ENCODE peak calls at places on chromosomes 1 and 21, in five cellular contexts. One of them, this sample, is unnamed.
A peak's percentile ranks its signal among the peaks of the same experiment; 100 is the strongest.

GRCh38 chr1:6995789-6996188 is 210.5 kb downstream of the CAMTA1 start:
- DNase-seq in mesothelial cell of epicardium: no peak
- DNase-seq in heart left ventricle: no peak
- DNase-seq in upper lobe of right lung: no peak
- DNase-seq in HepG2: no peak
- DNase-seq in this sample: no peak

GRCh38 chr21:33537212-33537611 is 4.7 kb downstream of the GART start:
- DNase-seq in mesothelial cell of epicardium: no peak
- DNase-seq in heart left ventricle: no peak
- DNase-seq in upper lobe of right lung: no peak
- DNase-seq in HepG2: no peak
- DNase-seq in this sample: no peak

GRCh38 chr1:227315500-227316346 is 2.6 kb downstream of the CDC42BPA start:
- DNase-seq in mesothelial cell of epicardium: no peak
- DNase-seq in heart left ventricle: no peak
- DNase-seq in upper lobe of right lung: no peak
- DNase-seq in HepG2: peak; percentile 79
- DNase-seq in this sample: no peak

GRCh38 chr1:101474039-101474665 is 237.3 kb downstream of the S1PR1 start:
- DNase-seq in mesothelial cell of epicardium: no peak
- DNase-seq in heart left ventricle: no peak
- DNase-seq in upper lobe of right lung: no peak
- DNase-seq in HepG2: peak; percentile 16
- DNase-seq in this sample: no peak

GRCh38 chr1:226993676-226994356 is 53.7 kb downstream of the COQ8A start:
- DNase-seq in mesothelial cell of epicardium: no peak
- DNase-seq in heart left ventricle: peak; percentile 24
- DNase-seq in upper lobe of right lung: no peak
- DNase-seq in HepG2: peak; percentile 73
- DNase-seq in this sample: no peak

GRCh38 chr1:153752561-153753195 is 22.5 kb upstream of the SLC27A3 start:
- DNase-seq in mesothelial cell of epicardium: no peak
- DNase-seq in heart left ventricle: no peak
- DNase-seq in upper lobe of right lung: no peak
- DNase-seq in HepG2: no peak
- DNase-seq in this sample: no peak

GRCh38 chr1:182257369-182258063 is 134.1 kb downstream of the GLUL start:
- DNase-seq in mesothelial cell of epicardium: no peak
- DNase-seq in heart left ventricle: no peak
- DNase-seq in upper lobe of right lung: no peak
- DNase-seq in HepG2: no peak
- DNase-seq in this sample: peak; percentile 42

GRCh38 chr1:36657826-36658225 is 175.1 kb upstream of the CSF3R start:
- DNase-seq in mesothelial cell of epicardium: no peak
- DNase-seq in heart left ventricle: no peak
- DNase-seq in upper lobe of right lung: no peak
- DNase-seq in HepG2: no peak
- DNase-seq in this sample: no peak

GRCh38 chr1:228059536-228060457 is 22.7 kb upstream of the ARF1 start:
- DNase-seq in mesothelial cell of epicardium: peak; percentile 95
- DNase-seq in heart left ventricle: no peak
- DNase-seq in upper lobe of right lung: peak; percentile 99
- DNase-seq in HepG2: no peak
- DNase-seq in this sample: no peak

GRCh38 chr1:243471754-243472725 is 216.2 kb downstream of the SDCCAG8 start:
- DNase-seq in mesothelial cell of epicardium: no peak
- DNase-seq in heart left ventricle: no peak
- DNase-seq in upper lobe of right lung: no peak
- DNase-seq in HepG2: no peak
- DNase-seq in this sample: no peak

GRCh38 chr1:222546548-222547259 is 1.2 kb downstream of the HHIPL2 start:
- DNase-seq in mesothelial cell of epicardium: no peak
- DNase-seq in heart left ventricle: no peak
- DNase-seq in upper lobe of right lung: no peak
- DNase-seq in HepG2: peak; percentile 29
- DNase-seq in this sample: no peak

GRCh38 chr1:227949954-227950734 is 2.4 kb upstream of the WNT9A start:
- DNase-seq in mesothelial cell of epicardium: peak; percentile 35
- DNase-seq in heart left ventricle: no peak
- DNase-seq in upper lobe of right lung: peak; percentile 57
- DNase-seq in HepG2: no peak
- DNase-seq in this sample: peak; percentile 76

GRCh38 chr1:58884706-58885661 is 101.1 kb upstream of the JUN start:
- DNase-seq in mesothelial cell of epicardium: no peak
- DNase-seq in heart left ventricle: no peak
- DNase-seq in upper lobe of right lung: no peak
- DNase-seq in HepG2: peak; percentile 98
- DNase-seq in this sample: no peak

GRCh38 chr21:35855463-35855862 is 204.9 kb downstream of the SETD4 start:
- DNase-seq in mesothelial cell of epicardium: no peak
- DNase-seq in heart left ventricle: no peak
- DNase-seq in upper lobe of right lung: no peak
- DNase-seq in HepG2: no peak
- DNase-seq in this sample: no peak

GRCh38 chr1:41695118-41695517 is 210.6 kb upstream of the EDN2 start:
- DNase-seq in mesothelial cell of epicardium: no peak
- DNase-seq in heart left ventricle: peak; percentile 77
- DNase-seq in upper lobe of right lung: peak; percentile 64
- DNase-seq in HepG2: no peak
- DNase-seq in this sample: no peak

GRCh38 chr1:51044834-51045233 is 57.2 kb upstream of the C1orf185 start:
- DNase-seq in mesothelial cell of epicardium: no peak
- DNase-seq in heart left ventricle: no peak
- DNase-seq in upper lobe of right lung: no peak
- DNase-seq in HepG2: no peak
- DNase-seq in this sample: no peak
- TF ChIP-seq CTCF in mesothelial cell of epicardium: no peak
- TF ChIP-seq CTCF in heart left ventricle: peak; percentile 45
- TF ChIP-seq CTCF in upper lobe of right lung: peak; percentile 44
- TF ChIP-seq CTCF in HepG2: no peak
- TF ChIP-seq CTCF in this sample: peak; percentile 42

DNA sequence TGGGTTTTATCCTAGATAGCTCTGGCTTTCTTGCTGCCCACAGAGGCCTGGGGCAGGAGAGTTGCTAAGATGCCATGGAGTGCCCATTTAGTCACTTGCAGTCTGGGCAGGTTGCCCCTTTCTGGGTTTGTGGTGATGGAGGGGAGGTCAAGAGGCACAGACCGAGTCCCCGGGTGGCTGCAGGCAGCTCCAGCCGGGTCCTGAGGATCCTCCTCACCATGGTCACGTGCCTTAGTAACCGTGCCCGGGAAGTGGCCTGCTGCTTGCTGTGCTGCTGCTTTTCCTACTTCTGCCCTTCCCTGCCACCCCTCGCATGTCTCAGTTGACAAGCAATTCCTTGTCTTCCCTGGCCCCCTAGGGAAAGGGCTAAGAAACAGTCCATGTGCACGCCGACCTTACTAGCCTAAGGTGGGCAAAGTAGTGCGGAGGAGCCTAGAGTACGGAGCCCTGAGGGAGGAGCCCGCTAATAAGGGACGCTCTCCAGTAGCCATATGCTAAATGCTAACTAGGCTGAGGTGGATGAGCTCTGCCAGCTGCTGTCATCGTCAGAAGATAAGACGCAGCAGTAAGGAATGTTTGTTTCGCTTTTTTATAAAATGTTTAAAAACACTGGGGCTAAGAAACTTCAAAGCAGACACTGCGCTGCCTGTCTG is 34.9 kb downstream of the CLCA1 start:
- DNase-seq in mesothelial cell of epicardium: peak; percentile 40
- DNase-seq in heart left ventricle: peak; percentile 67
- DNase-seq in upper lobe of right lung: peak; percentile 81
- DNase-seq in HepG2: no peak
- DNase-seq in this sample: no peak
- TF ChIP-seq CTCF in mesothelial cell of epicardium: no peak
- TF ChIP-seq CTCF in heart left ventricle: no peak
- TF ChIP-seq CTCF in upper lobe of right lung: no peak
- TF ChIP-seq CTCF in HepG2: no peak
- TF ChIP-seq CTCF in this sample: no peak

DNA sequence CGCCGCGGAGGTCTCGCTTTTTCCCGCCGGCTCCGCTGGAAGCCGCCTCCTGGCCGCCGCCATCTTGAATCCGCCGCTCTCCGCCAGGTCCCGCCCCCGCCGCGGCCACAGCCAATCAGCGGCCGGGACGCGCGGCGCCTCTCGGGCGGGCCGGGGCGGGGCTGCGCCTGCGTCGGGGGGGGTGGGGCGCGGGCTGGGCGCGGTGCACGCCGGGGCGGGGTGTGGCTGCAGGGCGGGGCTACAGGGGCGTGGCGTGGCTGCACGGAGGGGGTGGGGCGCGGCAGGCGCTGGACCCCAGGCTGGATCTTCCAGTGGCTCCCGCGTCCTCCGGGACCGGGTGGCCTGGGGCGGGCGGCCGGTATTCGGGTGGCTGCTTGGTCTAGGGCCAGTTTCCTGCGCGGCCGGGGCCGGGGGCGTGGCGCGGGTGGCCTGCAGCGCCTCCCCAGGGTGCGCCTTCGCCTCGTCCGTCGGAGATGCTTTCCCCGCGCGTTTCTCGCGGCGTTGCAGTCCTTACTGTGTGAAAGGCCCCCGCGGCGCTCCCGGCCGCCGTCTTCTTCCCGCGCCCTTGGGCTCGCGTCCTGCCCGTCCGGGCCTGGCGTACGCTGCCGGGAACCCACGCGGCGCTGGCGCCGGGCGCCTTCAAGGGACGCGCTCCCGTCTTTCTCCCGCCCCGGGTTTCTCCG is 575 bp downstream of the PCNT start:
- DNase-seq in mesothelial cell of epicardium: peak; percentile 93
- DNase-seq in heart left ventricle: peak; percentile 91
- DNase-seq in upper lobe of right lung: peak; percentile 93
- DNase-seq in HepG2: peak; percentile 42
- DNase-seq in this sample: peak; percentile 95
- TF ChIP-seq CTCF in mesothelial cell of epicardium: no peak
- TF ChIP-seq CTCF in heart left ventricle: peak; percentile 15
- TF ChIP-seq CTCF in upper lobe of right lung: no peak
- TF ChIP-seq CTCF in HepG2: peak; percentile 2
- TF ChIP-seq CTCF in this sample: no peak

GRCh38 chr21:32413697-32414578 is 1.4 kb downstream of the EVA1C start:
- DNase-seq in mesothelial cell of epicardium: no peak
- DNase-seq in heart left ventricle: no peak
- DNase-seq in upper lobe of right lung: peak; percentile 81
- DNase-seq in HepG2: no peak
- DNase-seq in this sample: no peak

GRCh38 chr21:32412998-32413504 is 545 bp downstream of the EVA1C start:
- DNase-seq in mesothelial cell of epicardium: no peak
- DNase-seq in heart left ventricle: peak; percentile 49
- DNase-seq in upper lobe of right lung: peak; percentile 80
- DNase-seq in HepG2: no peak
- DNase-seq in this sample: no peak

GRCh38 chr21:32415999-32416398 is 3.5 kb downstream of the EVA1C start:
- DNase-seq in mesothelial cell of epicardium: no peak
- DNase-seq in heart left ventricle: no peak
- DNase-seq in upper lobe of right lung: no peak
- DNase-seq in HepG2: no peak
- DNase-seq in this sample: no peak

GRCh38 chr21:32415451-32415850 is 2.9 kb downstream of the EVA1C start:
- DNase-seq in mesothelial cell of epicardium: no peak
- DNase-seq in heart left ventricle: no peak
- DNase-seq in upper lobe of right lung: no peak
- DNase-seq in HepG2: no peak
- DNase-seq in this sample: no peak

DNA sequence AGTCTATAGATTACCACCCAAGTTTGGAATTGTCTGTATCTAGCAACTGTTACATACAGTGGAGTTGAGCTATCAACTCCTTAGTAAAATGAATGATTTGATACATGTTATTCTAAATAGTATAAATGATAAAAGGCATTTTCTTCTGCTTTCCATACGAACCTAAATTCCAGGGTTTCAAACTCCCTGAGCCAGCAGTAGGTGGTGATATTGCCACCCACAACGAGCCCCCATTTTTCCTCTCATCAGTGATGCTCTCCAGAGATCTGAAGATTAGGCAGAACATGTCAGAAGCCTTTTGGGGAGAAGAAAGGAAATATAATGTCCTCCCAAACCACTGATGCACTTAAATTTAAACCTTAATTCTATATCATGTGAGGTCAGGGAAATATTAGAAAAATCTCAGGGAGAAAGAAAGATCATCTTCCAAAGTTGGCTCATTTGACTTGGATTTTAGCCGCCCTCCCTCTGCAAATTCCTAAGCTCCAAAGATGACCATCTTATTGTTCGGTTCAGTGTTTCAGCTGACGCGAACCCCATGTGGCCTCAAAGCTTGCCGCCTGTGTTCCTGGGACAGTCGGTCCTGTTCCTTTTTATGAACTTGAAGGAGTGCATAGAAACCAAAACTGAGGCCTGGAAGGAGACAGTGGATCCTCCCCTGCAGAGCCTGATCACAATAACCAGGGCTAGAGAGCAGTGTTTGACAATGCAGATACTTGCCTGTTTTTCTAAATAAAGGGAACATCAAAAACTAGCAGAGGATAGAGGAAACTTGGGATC is 2.3 kb downstream of the EVA1C start:
- DNase-seq in mesothelial cell of epicardium: no peak
- DNase-seq in heart left ventricle: no peak
- DNase-seq in upper lobe of right lung: no peak
- DNase-seq in HepG2: no peak
- DNase-seq in this sample: no peak
- TF ChIP-seq CTCF in mesothelial cell of epicardium: no peak
- TF ChIP-seq CTCF in heart left ventricle: peak; percentile 25
- TF ChIP-seq CTCF in upper lobe of right lung: peak; percentile 36
- TF ChIP-seq CTCF in HepG2: peak; percentile 50
- TF ChIP-seq CTCF in this sample: peak; percentile 67

DNA sequence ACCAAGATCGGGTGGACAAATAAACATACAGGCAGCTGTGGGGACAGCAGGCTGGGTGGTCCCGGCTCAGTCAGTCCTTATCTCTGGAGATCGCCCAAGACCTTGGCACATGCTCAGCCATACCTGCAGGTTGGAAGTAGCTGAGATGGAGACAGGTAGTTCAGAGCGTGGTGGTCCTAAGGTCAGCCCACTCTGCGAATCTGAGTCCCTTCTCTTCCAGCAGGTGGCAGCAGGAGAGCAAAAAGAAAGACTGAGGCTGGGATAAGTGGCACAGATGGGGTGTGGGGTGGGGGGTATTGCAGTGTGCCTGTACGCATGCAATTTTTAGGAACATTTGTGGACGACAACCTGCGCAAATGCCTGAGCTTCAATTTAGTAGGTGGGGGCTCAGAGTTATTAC is 104.9 kb downstream of the TENT5C start:
- DNase-seq in mesothelial cell of epicardium: no peak
- DNase-seq in heart left ventricle: no peak
- DNase-seq in upper lobe of right lung: no peak
- DNase-seq in HepG2: no peak
- DNase-seq in this sample: no peak
- TF ChIP-seq CTCF in mesothelial cell of epicardium: no peak
- TF ChIP-seq CTCF in heart left ventricle: no peak
- TF ChIP-seq CTCF in upper lobe of right lung: no peak
- TF ChIP-seq CTCF in HepG2: peak; percentile 65
- TF ChIP-seq CTCF in this sample: peak; percentile 24